ENCODE peak calls at places on chromosomes 4 and X, in five cellular contexts. C, S, M, F and I are unnamed samples.

GRCh38 chr4:127698789-127699200 is 31.4 kb upstream of the SLC25A31 start:
- DNase-seq in C (no peak), S (no peak), M (no peak), F (no peak), I (no peak)

GRCh38 chr4:31085736-31086135 is 365.6 kb downstream of the PCDH7 start:
- DNase-seq in C (no peak), S (no peak), M (peak; percentile 78), F (no peak), I (no peak)

GRCh38 chr4:152943673-152944072 is 7.5 kb downstream of the FHDC1 start:
- DNase-seq in C (peak; percentile 40), S (no peak), M (no peak), F (no peak), I (no peak)

GRCh38 chr4:186845137-186845842 is 121.6 kb upstream of the FAT1 start:
- DNase-seq in C (peak; percentile 22), S (no peak), M (peak; percentile 95), F (no peak), I (peak; percentile 14)

GRCh38 chr4:72467633-72468032 is 101.4 kb downstream of the ADAMTS3 start:
- DNase-seq in C (no peak), S (no peak), M (no peak), F (no peak), I (no peak)

GRCh38 chr4:89283975-89284556 is 23.5 kb downstream of the GPRIN3 start:
- DNase-seq in C (no peak), S (no peak), M (no peak), F (no peak), I (no peak)

GRCh38 chrX:29477878-29478277 is 737.5 kb upstream of the MAGEB2 start:
- DNase-seq in C (no peak), S (no peak), M (no peak), F (no peak), I (no peak)

GRCh38 chr4:84952004-84952403 is 14.5 kb downstream of the WDFY3 start:
- DNase-seq in C (no peak), S (no peak), M (peak; percentile 21), F (no peak), I (no peak)

GRCh38 chrX:19793471-19793870 is 93.9 kb downstream of the SH3KBP1 start:
- DNase-seq in C (no peak), S (no peak), M (no peak), F (no peak), I (no peak)

GRCh38 chrX:39813631-39814246 is 284.0 kb downstream of the BCOR start:
- DNase-seq in C (peak; percentile 66), S (peak; percentile 67), M (peak; percentile 36), F (peak; percentile 82), I (peak; percentile 89)

GRCh38 chr4:3111461-3111860 is 37.0 kb downstream of the HTT start:
- DNase-seq in C (no peak), S (peak; percentile 70), M (peak; percentile 86), F (peak; percentile 40), I (no peak)

GRCh38 chr4:39319678-39320077 is 46.5 kb downstream of the RFC1 start:
- DNase-seq in C (no peak), S (no peak), M (peak; percentile 10), F (no peak), I (no peak)

GRCh38 chr4:113457886-113458285 is 303.7 kb downstream of the CAMK2D start:
- DNase-seq in C (no peak), S (no peak), M (no peak), F (no peak), I (no peak)

GRCh38 chr4:38016698-38017097 is 56.5 kb downstream of the PTTG2 start:
- DNase-seq in C (peak; percentile 79), S (no peak), M (no peak), F (no peak), I (no peak)

GRCh38 chrX:584572-584971 is 46.0 kb upstream of the SHOX start:
- DNase-seq in C (no peak), S (no peak), M (no peak), F (no peak), I (no peak)

GRCh38 chr4:165370530-165370929 is 8.3 kb upstream of the CPE start:
- DNase-seq in C (no peak), S (no peak), M (no peak), F (no peak), I (no peak)

GRCh38 chr4:146442801-146443200 is 78.9 kb downstream of the SLC10A7 start:
- DNase-seq in C (no peak), S (no peak), M (no peak), F (no peak), I (no peak)

GRCh38 chr4:10205223-10205622 is 88.6 kb upstream of the WDR1 start:
- DNase-seq in C (no peak), S (no peak), M (no peak), F (no peak), I (no peak)

GRCh38 chr4:40395908-40396806 is 61.0 kb downstream of the CHRNA9 start:
- DNase-seq in C (peak; percentile 59), S (peak; percentile 81), M (no peak), F (peak; percentile 69), I (no peak)

GRCh38 chr4:59571805-59572430 is 1628.2 kb upstream of the ADGRL3 start:
- DNase-seq in C (no peak), S (no peak), M (no peak), F (no peak), I (no peak)

GRCh38 chrX:17564689-17565409 is 172.4 kb upstream of the SCML1 start:
- DNase-seq in C (no peak), S (no peak), M (no peak), F (no peak), I (no peak)

GRCh38 chrX:20515841-20516461 is 249.2 kb upstream of the RPS6KA3 start:
- DNase-seq in C (no peak), S (no peak), M (peak; percentile 72), F (no peak), I (no peak)

GRCh38 chrX:67787196-67787595 is 243.4 kb downstream of the AR start:
- DNase-seq in C (no peak), S (no peak), M (no peak), F (no peak), I (no peak)

GRCh38 chr4:53937918-53938317 is 126.5 kb downstream of the CHIC2 start:
- DNase-seq in C (peak; percentile 43), S (no peak), M (peak; percentile 40), F (no peak), I (no peak)

GRCh38 chr4:168736831-168737230 is 240.0 kb downstream of the PALLD start:
- DNase-seq in C (no peak), S (no peak), M (no peak), F (no peak), I (no peak)

GRCh38 chr4:145635117-145635516 is 15.9 kb downstream of the MMAA start:
- DNase-seq in C (no peak), S (no peak), M (no peak), F (no peak), I (no peak)

GRCh38 chr4:16231570-16232252 is 5.4 kb upstream of the TAPT1 start:
- DNase-seq in C (no peak), S (no peak), M (peak; percentile 49), F (no peak), I (no peak)

GRCh38 chr4:16236402-16237023 is 10.2 kb upstream of the TAPT1 start:
- DNase-seq in C (no peak), S (no peak), M (no peak), F (no peak), I (no peak)

GRCh38 chr4:16230308-16230707 is 4.0 kb upstream of the TAPT1 start:
- DNase-seq in C (no peak), S (no peak), M (no peak), F (no peak), I (no peak)

GRCh38 chr4:16237715-16238114 is 11.4 kb upstream of the TAPT1 start:
- DNase-seq in C (no peak), S (no peak), M (no peak), F (no peak), I (no peak)

DNA sequence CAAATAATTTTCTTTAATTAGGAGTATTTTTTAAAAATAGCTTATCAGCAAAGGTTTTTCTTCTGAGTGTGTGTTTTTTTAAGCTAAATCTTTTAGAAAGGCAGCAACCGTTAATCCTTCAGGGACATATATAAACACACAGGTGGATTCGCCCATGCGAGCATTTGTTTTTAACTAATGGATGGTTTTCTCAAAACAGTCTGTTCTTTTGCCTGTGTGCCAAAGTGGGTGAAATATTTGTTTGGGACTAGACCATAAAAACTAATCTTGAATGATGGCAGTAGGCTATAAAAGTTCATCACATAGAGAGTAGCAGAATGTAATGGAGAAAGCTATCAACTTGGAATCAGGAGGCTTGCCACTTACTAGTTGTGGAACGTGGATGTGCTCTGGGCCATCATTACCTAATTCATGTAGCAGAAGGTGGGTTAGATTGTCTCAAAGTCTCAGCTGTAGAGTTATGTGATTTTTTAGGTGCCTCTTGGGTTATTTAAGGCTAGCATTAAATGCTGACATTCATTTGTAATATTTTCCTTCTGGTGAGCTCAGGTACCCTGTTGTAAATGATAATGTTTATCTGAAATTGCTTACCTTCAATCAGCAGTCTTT is 7.4 kb upstream of the TAPT1 start:
- DNase-seq in C (peak; percentile 60), S (no peak), M (no peak), F (no peak), I (no peak)
- H3K4me3 ChIP-seq in C (no peak overlapping the region), S (no peak overlapping the region), M (no peak overlapping the region), F (no peak overlapping the region), I (no peak overlapping the region)

GRCh38 chr4:182715548-182715947 is 201.6 kb downstream of the DCTD start:
- DNase-seq in C (no peak), S (no peak), M (no peak), F (no peak), I (no peak)
- H3K4me1 ChIP-seq in C (no peaks in the 10 kb centered on the region), S (no peaks in the 10 kb centered on the region), M (no peaks in the 10 kb centered on the region), F (no peaks in the 10 kb centered on the region), I (no peaks in the 10 kb centered on the region)

GRCh38 chr4:19156786-19157185 is 1094.9 kb upstream of the SLIT2 start:
- DNase-seq in C (no peak), S (no peak), M (no peak), F (no peak), I (no peak)

GRCh38 chr4:19164334-19164733 is 1087.4 kb upstream of the SLIT2 start:
- DNase-seq in C (no peak), S (no peak), M (no peak), F (no peak), I (no peak)

GRCh38 chr4:19155568-19155967 is 1096.1 kb upstream of the SLIT2 start:
- DNase-seq in C (no peak), S (no peak), M (no peak), F (no peak), I (no peak)

GRCh38 chr4:19158451-19158850 is 1093.3 kb upstream of the SLIT2 start:
- DNase-seq in C (no peak), S (no peak), M (no peak), F (no peak), I (no peak)

GRCh38 chr4:19159874-19160273 is 1091.8 kb upstream of the SLIT2 start:
- DNase-seq in C (no peak), S (no peak), M (no peak), F (no peak), I (no peak)
- H3K9me3 ChIP-seq in C (no peaks in the 10 kb centered on the region), S (peaks cover 16% of the 10 kb centered on the region), M (no peaks in the 10 kb centered on the region), F (peaks cover 16% of the 10 kb centered on the region), I (peaks cover 11% of the 10 kb centered on the region)

GRCh38 chrX:25005034-25005381 is 10.8 kb downstream of the ARX start:
- DNase-seq in C (no peak), S (no peak), M (no peak), F (no peak), I (no peak)

GRCh38 chrX:25006586-25007058 is 9.1 kb downstream of the ARX start:
- DNase-seq in C (no peak), S (no peak), M (no peak), F (no peak), I (no peak)

GRCh38 chrX:25004040-25004439 is 11.7 kb downstream of the ARX start:
- DNase-seq in C (no peak), S (no peak), M (no peak), F (no peak), I (no peak)

GRCh38 chrX:25004485-25005032 is 11.2 kb downstream of the ARX start:
- DNase-seq in C (no peak), S (no peak), M (no peak), F (no peak), I (no peak)

GRCh38 chrX:25005382-25006185 is 10.2 kb downstream of the ARX start:
- DNase-seq in C (no peak), S (no peak), M (no peak), F (no peak), I (no peak)
- H3K4me3 ChIP-seq in C (peak overlapping the region; percentile 27), S (peak overlapping the region; percentile 34), M (no peak overlapping the region), F (peak overlapping the region; percentile 38), I (peak overlapping the region; percentile 30)